ENCODE peak calls at places on chromosome 18, in four cellular contexts. One of them, this sample, is unnamed.
A peak's percentile ranks its signal among the peaks of the same experiment; 100 is the strongest.

GRCh38 chr18:111292-112014 is 46.9 kb upstream of the USP14 start:
- DNase-seq in fibroblast of villous mesenchyme: peak; percentile 39
- DNase-seq in WTC11: peak; percentile 85
- DNase-seq in prostate gland: peak; percentile 56
- DNase-seq in this sample: no peak

GRCh38 chr18:78407456-78407823 is 572.2 kb upstream of the SALL3 start:
- DNase-seq in prostate gland: peak; percentile 85
- DNase-seq in WTC11: no peak
- DNase-seq in fibroblast of villous mesenchyme: no peak
- DNase-seq in this sample: no peak

GRCh38 chr18:74493689-74494088 is 2.5 kb upstream of the CNDP2 start:
- DNase-seq in WTC11: peak; percentile 35
- DNase-seq in prostate gland: peak; percentile 47
- DNase-seq in fibroblast of villous mesenchyme: peak; percentile 72
- DNase-seq in this sample: peak; percentile 47

GRCh38 chr18:62460851-62461300 is 61.9 kb upstream of the ZCCHC2 start:
- DNase-seq in prostate gland: no peak
- DNase-seq in fibroblast of villous mesenchyme: peak; percentile 68
- DNase-seq in WTC11: no peak
- DNase-seq in this sample: no peak

GRCh38 chr18:23213200-23213599 is 77.9 kb downstream of the CABLES1 start:
- DNase-seq in WTC11: no peak
- DNase-seq in fibroblast of villous mesenchyme: peak; percentile 81
- DNase-seq in prostate gland: no peak
- DNase-seq in this sample: no peak

GRCh38 chr18:23314672-23315071 is 138.4 kb upstream of the RIOK3 start:
- DNase-seq in WTC11: no peak
- DNase-seq in fibroblast of villous mesenchyme: no peak
- DNase-seq in prostate gland: no peak
- DNase-seq in this sample: no peak

GRCh38 chr18:67730884-67731283 is 214.4 kb upstream of the DSEL start:
- DNase-seq in prostate gland: no peak
- DNase-seq in fibroblast of villous mesenchyme: peak; percentile 31
- DNase-seq in WTC11: no peak
- DNase-seq in this sample: peak; percentile 80

GRCh38 chr18:48029296-48029986 is 99.0 kb upstream of the SMAD2 start:
- DNase-seq in prostate gland: no peak
- DNase-seq in fibroblast of villous mesenchyme: no peak
- DNase-seq in WTC11: no peak
- DNase-seq in this sample: no peak

GRCh38 chr18:64097497-64097896 is 51.4 kb downstream of the LINC00305 start:
- DNase-seq in fibroblast of villous mesenchyme: peak; percentile 4
- DNase-seq in WTC11: no peak
- DNase-seq in prostate gland: no peak
- DNase-seq in this sample: no peak

GRCh38 chr18:67359868-67360838 is 156.4 kb downstream of the DSEL start:
- DNase-seq in WTC11: no peak
- DNase-seq in prostate gland: no peak
- DNase-seq in fibroblast of villous mesenchyme: peak; percentile 97
- DNase-seq in this sample: peak; percentile 91

GRCh38 chr18:63272638-63273037 is 46.9 kb downstream of the BCL2 start:
- DNase-seq in WTC11: no peak
- DNase-seq in fibroblast of villous mesenchyme: no peak
- DNase-seq in prostate gland: no peak
- DNase-seq in this sample: no peak

GRCh38 chr18:3857544-3857943 is 407.6 kb downstream of the TGIF1 start:
- DNase-seq in prostate gland: no peak
- DNase-seq in WTC11: no peak
- DNase-seq in fibroblast of villous mesenchyme: peak; percentile 45
- DNase-seq in this sample: peak; percentile 43

GRCh38 chr18:3097082-3097481 is 84.1 kb upstream of the LPIN2 start:
- DNase-seq in WTC11: no peak
- DNase-seq in fibroblast of villous mesenchyme: no peak
- DNase-seq in prostate gland: no peak
- DNase-seq in this sample: no peak

GRCh38 chr18:10201226-10201625 is 253.2 kb upstream of the APCDD1 start:
- DNase-seq in WTC11: no peak
- DNase-seq in fibroblast of villous mesenchyme: peak; percentile 22
- DNase-seq in prostate gland: no peak
- DNase-seq in this sample: no peak

GRCh38 chr18:30271716-30272115 is 770.8 kb downstream of the DSC3 start:
- DNase-seq in prostate gland: no peak
- DNase-seq in fibroblast of villous mesenchyme: no peak
- DNase-seq in WTC11: no peak
- DNase-seq in this sample: peak; percentile 1

GRCh38 chr18:62862451-62862850 is 147.1 kb downstream of the PHLPP1 start:
- DNase-seq in fibroblast of villous mesenchyme: no peak
- DNase-seq in prostate gland: no peak
- DNase-seq in WTC11: no peak
- DNase-seq in this sample: peak; percentile 39

GRCh38 chr18:7023581-7023980 is 94.0 kb downstream of the LAMA1 start:
- DNase-seq in fibroblast of villous mesenchyme: no peak
- DNase-seq in WTC11: no peak
- DNase-seq in prostate gland: no peak
- DNase-seq in this sample: no peak

GRCh38 chr18:23943104-23943503 is 71.5 kb upstream of the TTC39C start:
- DNase-seq in prostate gland: no peak
- DNase-seq in fibroblast of villous mesenchyme: no peak
- DNase-seq in WTC11: no peak
- DNase-seq in this sample: no peak

GRCh38 chr18:60684843-60685513 is 312.4 kb upstream of the MC4R start:
- DNase-seq in prostate gland: no peak
- DNase-seq in WTC11: no peak
- DNase-seq in fibroblast of villous mesenchyme: peak; percentile 12
- DNase-seq in this sample: no peak

GRCh38 chr18:22391571-22392359 is 25.9 kb downstream of the CTAGE1 start:
- DNase-seq in WTC11: no peak
- DNase-seq in prostate gland: no peak
- DNase-seq in fibroblast of villous mesenchyme: peak; percentile 94
- DNase-seq in this sample: peak; percentile 91

GRCh38 chr18:23211146-23211545 is 75.9 kb downstream of the CABLES1 start:
- DNase-seq in prostate gland: no peak
- DNase-seq in WTC11: no peak
- DNase-seq in fibroblast of villous mesenchyme: no peak
- DNase-seq in this sample: no peak

GRCh38 chr18:43680096-43680495 is 402.8 kb upstream of the SYT4 start:
- DNase-seq in fibroblast of villous mesenchyme: peak; percentile 63
- DNase-seq in prostate gland: no peak
- DNase-seq in WTC11: no peak
- DNase-seq in this sample: no peak

GRCh38 chr18:44687421-44687820 is 6.7 kb downstream of the SETBP1 start:
- DNase-seq in WTC11: no peak
- DNase-seq in fibroblast of villous mesenchyme: no peak
- DNase-seq in prostate gland: no peak
- DNase-seq in this sample: no peak

GRCh38 chr18:53687002-53687401 is 537.5 kb downstream of the MBD2 start:
- DNase-seq in prostate gland: no peak
- DNase-seq in fibroblast of villous mesenchyme: no peak
- DNase-seq in WTC11: no peak
- DNase-seq in this sample: no peak
- TF ChIP-seq CTCF in prostate gland: no peak
- TF ChIP-seq CTCF in fibroblast of villous mesenchyme: no peak
- TF ChIP-seq CTCF in WTC11: no peak
- TF ChIP-seq CTCF in this sample: no peak

GRCh38 chr18:51006061-51006818 is 23.8 kb upstream of the SMAD4 start:
- DNase-seq in WTC11: no peak
- DNase-seq in prostate gland: no peak
- DNase-seq in fibroblast of villous mesenchyme: no peak
- DNase-seq in this sample: no peak
- TF ChIP-seq CTCF in WTC11: no peak
- TF ChIP-seq CTCF in prostate gland: no peak
- TF ChIP-seq CTCF in fibroblast of villous mesenchyme: no peak
- TF ChIP-seq CTCF in this sample: no peak

DNA sequence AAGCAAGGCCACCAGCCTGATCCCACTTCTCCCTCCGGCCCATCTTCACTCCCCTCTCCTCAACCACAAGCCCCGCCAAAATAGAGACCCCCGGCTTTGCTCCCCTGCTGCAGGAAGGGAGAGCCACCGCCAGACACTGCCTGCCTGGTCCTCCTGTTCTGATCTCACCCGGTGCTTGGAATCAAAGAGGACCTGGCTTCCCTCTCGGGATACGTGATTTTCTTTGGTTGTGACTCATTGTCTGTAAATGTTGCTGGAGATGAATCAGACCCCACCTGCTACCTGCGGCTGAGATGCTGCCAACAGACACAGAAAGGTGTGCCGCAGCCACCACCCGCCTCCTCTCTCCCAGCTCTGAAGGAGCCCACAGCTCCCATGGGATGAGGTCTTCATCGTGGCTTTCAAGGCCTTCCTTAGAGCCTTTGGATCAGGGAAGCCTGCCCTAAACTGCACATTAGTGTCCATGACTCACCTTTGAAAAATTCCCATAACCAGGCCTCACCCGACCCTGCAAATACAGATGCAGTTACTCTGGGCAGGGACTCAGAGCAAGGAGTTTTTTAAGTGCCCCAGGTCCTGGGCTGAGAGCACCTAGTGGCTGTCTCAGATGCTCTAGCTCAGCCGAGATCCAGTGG is 79.4 kb upstream of the ZNF532 start:
- DNase-seq in fibroblast of villous mesenchyme: peak; percentile 92
- DNase-seq in prostate gland: peak; percentile 92
- DNase-seq in WTC11: no peak
- DNase-seq in this sample: peak; percentile 91
- TF ChIP-seq CTCF in fibroblast of villous mesenchyme: peak; percentile 25
- TF ChIP-seq CTCF in prostate gland: no peak
- TF ChIP-seq CTCF in WTC11: no peak
- TF ChIP-seq CTCF in this sample: no peak

DNA sequence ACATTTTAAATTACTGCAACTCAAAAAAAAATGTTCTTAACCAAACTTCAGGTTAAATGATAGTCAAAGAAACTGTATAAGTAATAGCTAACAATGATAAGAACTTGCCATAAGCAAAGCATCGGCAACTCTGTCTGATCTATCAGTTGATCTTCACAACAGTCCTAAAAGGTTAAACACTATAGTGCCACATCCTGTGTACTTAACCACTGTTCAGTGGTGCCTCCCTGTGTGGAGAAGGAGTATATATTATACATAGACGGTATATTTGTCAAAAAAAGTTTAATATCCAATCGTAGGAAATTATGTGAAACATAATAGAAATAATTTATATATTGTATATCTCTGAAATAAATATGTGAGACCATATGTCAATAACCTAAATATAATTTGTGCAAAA is 13.0 kb downstream of the DTNA start:
- DNase-seq in prostate gland: no peak
- DNase-seq in fibroblast of villous mesenchyme: peak; percentile 43
- DNase-seq in WTC11: no peak
- DNase-seq in this sample: no peak
- TF ChIP-seq CTCF in prostate gland: no peak
- TF ChIP-seq CTCF in fibroblast of villous mesenchyme: peak; percentile 38
- TF ChIP-seq CTCF in WTC11: no peak
- TF ChIP-seq CTCF in this sample: peak; percentile 47

GRCh38 chr18:79518683-79519128 is 123.0 kb downstream of the NFATC1 start:
- DNase-seq in fibroblast of villous mesenchyme: no peak
- DNase-seq in prostate gland: no peak
- DNase-seq in WTC11: no peak
- DNase-seq in this sample: no peak

GRCh38 chr18:79521806-79522205 is 126.1 kb downstream of the NFATC1 start:
- DNase-seq in fibroblast of villous mesenchyme: no peak
- DNase-seq in WTC11: no peak
- DNase-seq in prostate gland: no peak
- DNase-seq in this sample: no peak

GRCh38 chr18:79518028-79518682 is 122.4 kb downstream of the NFATC1 start:
- DNase-seq in fibroblast of villous mesenchyme: no peak
- DNase-seq in WTC11: no peak
- DNase-seq in prostate gland: no peak
- DNase-seq in this sample: no peak

GRCh38 chr18:79520473-79521390 is 125.0 kb downstream of the NFATC1 start:
- DNase-seq in WTC11: no peak
- DNase-seq in fibroblast of villous mesenchyme: no peak
- DNase-seq in prostate gland: no peak
- DNase-seq in this sample: no peak

GRCh38 chr18:79519751-79520472 is 124.2 kb downstream of the NFATC1 start:
- DNase-seq in prostate gland: no peak
- DNase-seq in WTC11: no peak
- DNase-seq in fibroblast of villous mesenchyme: peak; percentile 41
- DNase-seq in this sample: no peak
- TF ChIP-seq CTCF in prostate gland: no peak
- TF ChIP-seq CTCF in WTC11: no peak
- TF ChIP-seq CTCF in fibroblast of villous mesenchyme: no peak
- TF ChIP-seq CTCF in this sample: no peak

DNA sequence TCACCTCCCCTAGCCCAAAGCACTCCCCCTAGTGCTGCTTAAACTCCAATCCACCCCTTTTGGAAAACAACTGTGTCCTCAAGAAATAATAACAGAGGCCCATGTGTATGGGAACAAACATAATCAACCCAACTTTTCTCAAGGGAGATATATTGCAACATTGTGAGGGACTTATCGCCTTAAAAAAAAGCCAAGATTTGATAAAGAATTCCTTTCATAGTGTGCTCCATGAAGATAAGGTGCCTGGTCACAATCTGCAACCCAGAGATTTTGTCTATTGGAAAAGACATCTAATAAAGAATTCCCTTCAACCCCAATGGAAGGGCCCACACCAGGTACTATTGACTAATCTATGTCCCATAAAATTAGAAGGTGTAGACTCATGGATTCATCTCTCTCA is 4.5 kb upstream of the RBFA start:
- DNase-seq in WTC11: no peak
- DNase-seq in fibroblast of villous mesenchyme: no peak
- DNase-seq in prostate gland: no peak
- DNase-seq in this sample: no peak
- TF ChIP-seq CTCF in WTC11: no peak
- TF ChIP-seq CTCF in fibroblast of villous mesenchyme: no peak
- TF ChIP-seq CTCF in prostate gland: no peak
- TF ChIP-seq CTCF in this sample: no peak